ENCODE peak calls at places on chromosomes 5 and 9, in six cellular contexts. B is suprapubic skin, M is prostate gland, K is stomach, J is A549, O is ovary. A is an unnamed sample.

GRCh38 chr9:123290764-123291163 is 22.4 kb upstream of the STRBP start:
- DNase-seq in B (no peak), M (no peak), K (no peak), J (no peak), O (no peak), A (no peak)

GRCh38 chr9:91043786-91044185 is 242.2 kb downstream of the SYK start:
- DNase-seq in B (no peak), M (no peak), K (no peak), J (no peak), O (no peak), A (no peak)

GRCh38 chr9:89603629-89604462 is 966 bp upstream of the GADD45G start:
- DNase-seq in B (peak; percentile 82), M (peak; percentile 69), K (peak; percentile 81), J (peak; percentile 45), O (peak; percentile 80), A (peak; percentile 83)

GRCh38 chr5:13591621-13592020 is 352.9 kb downstream of the DNAH5 start:
- DNase-seq in B (no peak), M (no peak), K (no peak), J (peak; percentile 6), O (no peak), A (no peak)

GRCh38 chr9:71890042-71890680 is 20.8 kb downstream of the ABHD17B start:
- DNase-seq in B (no peak), M (no peak), K (no peak), J (no peak), O (no peak), A (no peak)

GRCh38 chr9:16458696-16459420 is 411.6 kb downstream of the BNC2 start:
- DNase-seq in B (no peak), M (no peak), K (no peak), J (no peak), O (no peak), A (no peak)

GRCh38 chr9:72092820-72093219 is 32.4 kb upstream of the C9orf57 start:
- DNase-seq in B (no peak), M (no peak), K (no peak), J (no peak), O (no peak), A (no peak)

GRCh38 chr5:89028579-89029272 is 145.7 kb upstream of the MEF2C start:
- DNase-seq in B (no peak), M (no peak), K (no peak), J (no peak), O (no peak), A (no peak)

GRCh38 chr9:77188242-77188641 is 10.9 kb downstream of the VPS13A start:
- DNase-seq in B (no peak), M (no peak), K (no peak), J (no peak), O (no peak), A (no peak)

GRCh38 chr5:135834639-135835529 is at the start of gene SLC25A48:
- DNase-seq in B (peak; percentile 84), M (peak; percentile 43), K (peak; percentile 40), J (peak; percentile 87), O (no peak), A (peak; percentile 80)

GRCh38 chr5:160423025-160423554 is 1.4 kb downstream of the PTTG1 start:
- DNase-seq in B (no peak), M (peak; percentile 59), K (no peak), J (no peak), O (no peak), A (no peak)

GRCh38 chr9:34541540-34541939 is 18.8 kb upstream of the ENHO start:
- DNase-seq in B (no peak), M (no peak), K (no peak), J (no peak), O (no peak), A (no peak)
- H3K27ac ChIP-seq in B (no peak overlapping the region), M (no peak overlapping the region), K (no peak overlapping the region), J (no peak overlapping the region), O (no peak overlapping the region), A (no peak overlapping the region)

GRCh38 chr5:138953370-138954256 is 78.5 kb upstream of the LRRTM2 start:
- DNase-seq in B (peak; percentile 89), M (peak; percentile 92), K (peak; percentile 87), J (no peak), O (peak; percentile 87), A (peak; percentile 77)

GRCh38 chr5:138951091-138951985 is 76.2 kb upstream of the LRRTM2 start:
- DNase-seq in B (peak; percentile 60), M (no peak), K (no peak), J (no peak), O (no peak), A (no peak)

GRCh38 chr5:138950411-138951011 is 75.4 kb upstream of the LRRTM2 start:
- DNase-seq in B (no peak), M (no peak), K (no peak), J (no peak), O (no peak), A (no peak)

GRCh38 chr5:138952962-138953361 is 77.8 kb upstream of the LRRTM2 start:
- DNase-seq in B (no peak), M (no peak), K (no peak), J (no peak), O (peak; percentile 37), A (no peak)

GRCh38 chr5:138951986-138952735 is 77.0 kb upstream of the LRRTM2 start:
- DNase-seq in B (no peak), M (no peak), K (no peak), J (no peak), O (no peak), A (no peak)
- H3K4me1 ChIP-seq in B (peaks cover 55% of the 10 kb centered on the region), M (peaks cover 14% of the 10 kb centered on the region), K (peaks cover 43% of the 10 kb centered on the region), J (no peaks in the 10 kb centered on the region), O (peaks cover 27% of the 10 kb centered on the region), A (peaks cover 16% of the 10 kb centered on the region)

GRCh38 chr9:133877967-133878366 is 114.2 kb downstream of the VAV2 start:
- DNase-seq in B (no peak), M (no peak), K (no peak), J (no peak), O (no peak), A (no peak)
- TF ChIP-seq POLR2A in B (no peak), M (no peak), K (no peak), J (no peak), O (no peak), A (no peak)

GRCh38 chr5:76667495-76667894 is 44.3 kb upstream of the F2RL2 start:
- DNase-seq in B (no peak), M (no peak), K (no peak), J (no peak), O (no peak), A (no peak)
- H3K27ac ChIP-seq in B (no peak overlapping the region), M (no peak overlapping the region), K (no peak overlapping the region), J (no peak overlapping the region), O (no peak overlapping the region), A (no peak overlapping the region)

GRCh38 chr5:151158287-151158661 is 695 bp upstream of the ANXA6 start:
- DNase-seq in B (no peak), M (no peak), K (no peak), J (no peak), O (peak; percentile 65), A (no peak)
- H3K4me1 ChIP-seq in B (peaks cover 32% of the 10 kb centered on the region), M (no peaks in the 10 kb centered on the region), K (peaks cover 53% of the 10 kb centered on the region), J (peaks cover 17% of the 10 kb centered on the region), O (peaks cover 14% of the 10 kb centered on the region), A (peaks cover 35% of the 10 kb centered on the region)